ENCODE peak calls at places on chromosomes 12 and 14, in four cellular contexts. P is body of pancreas, A is lower lobe of right lung, W is tibial artery. R is an unnamed sample.
A peak's percentile ranks its signal among the peaks of the same experiment; 100 is the strongest.

GRCh38 chr12:46483572-46484395 is 111.2 kb upstream of the SLC38A2 start:
- DNase-seq in P (no peak), A (no peak), W (no peak), R (no peak)

GRCh38 chr12:67241482-67241881 is 27.7 kb upstream of the CAND1 start:
- DNase-seq in P (no peak), A (no peak), W (no peak), R (no peak)

GRCh38 chr12:10705655-10706054 is 17.5 kb downstream of the YBX3 start:
- DNase-seq in P (no peak), A (no peak), W (no peak), R (no peak)

GRCh38 chr12:9032202-9032964 is 43.0 kb downstream of the KLRG1 start:
- DNase-seq in P (no peak), A (no peak), W (no peak), R (no peak)

GRCh38 chr12:62653740-62654139 is 187.1 kb downstream of the MON2 start:
- DNase-seq in P (no peak), A (no peak), W (no peak), R (no peak)

GRCh38 chr12:78719721-78720120 is 144.9 kb upstream of the SYT1 start:
- DNase-seq in P (no peak), A (no peak), W (no peak), R (no peak)

GRCh38 chr12:57135939-57136338 is 7.7 kb downstream of the LRP1 start:
- DNase-seq in P (no peak), A (no peak), W (no peak), R (peak; percentile 64)

GRCh38 chr12:120742207-120742536 is 16.5 kb downstream of the ACADS start:
- DNase-seq in P (peak; percentile 70), A (no peak), W (no peak), R (no peak)

GRCh38 chr12:91111366-91112321 is at the start of gene LUM:
- DNase-seq in P (no peak), A (no peak), W (peak; percentile 52), R (no peak)

GRCh38 chr12:83016226-83016835 is 329.6 kb downstream of the TMTC2 start:
- DNase-seq in P (peak; percentile 46), A (no peak), W (no peak), R (no peak)

GRCh38 chr14:55446127-55446736 is 5.8 kb upstream of the TBPL2 start:
- DNase-seq in P (peak; percentile 68), A (no peak), W (peak; percentile 47), R (no peak)

GRCh38 chr12:107512391-107512790 is 173.2 kb upstream of the PWP1 start:
- DNase-seq in P (no peak), A (no peak), W (peak; percentile 47), R (no peak)

GRCh38 chr12:115542656-115543055 is 734.8 kb downstream of the MED13L start:
- DNase-seq in P (no peak), A (no peak), W (no peak), R (no peak)

GRCh38 chr14:89304972-89305703 is 111.9 kb downstream of the FOXN3 start:
- DNase-seq in P (no peak), A (no peak), W (peak; percentile 63), R (no peak)

GRCh38 chr12:49962861-49963765 is 1.4 kb downstream of the AQP5 start:
- DNase-seq in P (peak; percentile 85), A (peak; percentile 84), W (no peak), R (no peak)

GRCh38 chr12:11779286-11779685 is 129.8 kb downstream of the ETV6 start:
- DNase-seq in P (no peak), A (no peak), W (no peak), R (no peak)

GRCh38 chr12:93128332-93128707 is 199.2 kb upstream of the EEA1 start:
- DNase-seq in P (no peak), A (peak; percentile 63), W (no peak), R (no peak)

GRCh38 chr12:54428050-54429013 is 9.3 kb upstream of the ITGA5 start:
- DNase-seq in P (no peak), A (no peak), W (peak; percentile 81), R (no peak)

GRCh38 chr14:69820991-69821390 is 23.9 kb upstream of the SLC10A1 start:
- DNase-seq in P (no peak), A (no peak), W (no peak), R (no peak)

GRCh38 chr12:100959481-100959880 is 164.9 kb downstream of the ANO4 start:
- DNase-seq in P (no peak), A (no peak), W (no peak), R (no peak)

GRCh38 chr14:72851660-72852059 is 42.2 kb downstream of the DPF3 start:
- DNase-seq in P (no peak), A (no peak), W (no peak), R (no peak)

GRCh38 chr12:49557187-49557916 is 10.6 kb downstream of the MCRS1 start:
- DNase-seq in P (no peak), A (no peak), W (no peak), R (no peak)

GRCh38 chr12:69645031-69645430 is 34.3 kb upstream of the LRRC10 start:
- DNase-seq in P (no peak), A (no peak), W (no peak), R (no peak)

GRCh38 chr12:60201891-60202290 is 606.1 kb downstream of the SLC16A7 start:
- DNase-seq in P (no peak), A (no peak), W (no peak), R (no peak)

GRCh38 chr14:103418508-103418818 is 33.2 kb downstream of the MARK3 start:
- DNase-seq in P (no peak), A (no peak), W (no peak), R (no peak)

GRCh38 chr12:78096909-78097597 is 266.4 kb downstream of the NAV3 start:
- DNase-seq in P (no peak), A (no peak), W (no peak), R (no peak)

GRCh38 chr12:76706099-76706498 is 57.8 kb upstream of the ZDHHC17 start:
- DNase-seq in P (no peak), A (no peak), W (no peak), R (no peak)

GRCh38 chr12:100497105-100497795 is 23.6 kb downstream of the NR1H4 start:
- DNase-seq in P (no peak), A (no peak), W (no peak), R (no peak)

GRCh38 chr14:31441273-31442110 is 15.8 kb downstream of the DTD2 start:
- DNase-seq in P (no peak), A (no peak), W (no peak), R (no peak)

GRCh38 chr12:121430821-121431415 is 31.0 kb downstream of the RNF34 start:
- DNase-seq in P (no peak), A (no peak), W (no peak), R (no peak)

GRCh38 chr14:74871819-74872218 is 4.1 kb downstream of the PROX2 start:
- DNase-seq in P (no peak), A (no peak), W (no peak), R (no peak)

GRCh38 chr12:41202051-41202450 is 13.9 kb downstream of the PDZRN4 start:
- DNase-seq in P (no peak), A (no peak), W (no peak), R (no peak)
- H3K27ac ChIP-seq in P (no peak overlapping the region), A (no peak overlapping the region), W (no peak overlapping the region), R (no peak overlapping the region)

GRCh38 chr12:80059875-80060274 is 39.5 kb upstream of the OTOGL start:
- DNase-seq in P (no peak), A (no peak), W (no peak), R (no peak)

GRCh38 chr12:80068173-80068572 is 31.2 kb upstream of the OTOGL start:
- DNase-seq in P (no peak), A (no peak), W (no peak), R (no peak)

GRCh38 chr12:80064951-80065350 is 34.4 kb upstream of the OTOGL start:
- DNase-seq in P (no peak), A (no peak), W (no peak), R (no peak)

GRCh38 chr12:80058586-80058985 is 40.8 kb upstream of the OTOGL start:
- DNase-seq in P (no peak), A (no peak), W (no peak), R (no peak)

DNA sequence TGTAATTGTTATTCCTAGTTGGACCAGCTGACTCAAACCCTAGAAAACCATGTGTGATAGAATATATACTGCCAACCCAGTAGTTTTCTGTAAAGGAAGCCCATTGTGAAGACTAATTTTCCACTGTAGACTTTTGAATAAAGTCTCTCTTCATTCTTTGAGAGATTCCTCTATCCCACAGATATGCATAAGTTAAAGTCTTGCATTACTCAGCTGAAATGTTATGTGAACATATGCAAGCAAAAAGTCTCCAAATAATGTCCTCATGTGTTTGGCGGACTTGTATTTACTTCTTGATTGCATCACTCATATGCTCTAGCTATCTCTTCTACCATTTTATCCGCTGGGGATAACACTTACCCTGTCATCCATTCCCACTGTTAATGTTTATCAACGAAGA is 35.1 kb upstream of the OTOGL start:
- DNase-seq in P (no peak), A (no peak), W (no peak), R (no peak)
- H3K4me3 ChIP-seq in P (no peak overlapping the region), A (no peak overlapping the region), W (no peak overlapping the region), R (no peak overlapping the region)

DNA sequence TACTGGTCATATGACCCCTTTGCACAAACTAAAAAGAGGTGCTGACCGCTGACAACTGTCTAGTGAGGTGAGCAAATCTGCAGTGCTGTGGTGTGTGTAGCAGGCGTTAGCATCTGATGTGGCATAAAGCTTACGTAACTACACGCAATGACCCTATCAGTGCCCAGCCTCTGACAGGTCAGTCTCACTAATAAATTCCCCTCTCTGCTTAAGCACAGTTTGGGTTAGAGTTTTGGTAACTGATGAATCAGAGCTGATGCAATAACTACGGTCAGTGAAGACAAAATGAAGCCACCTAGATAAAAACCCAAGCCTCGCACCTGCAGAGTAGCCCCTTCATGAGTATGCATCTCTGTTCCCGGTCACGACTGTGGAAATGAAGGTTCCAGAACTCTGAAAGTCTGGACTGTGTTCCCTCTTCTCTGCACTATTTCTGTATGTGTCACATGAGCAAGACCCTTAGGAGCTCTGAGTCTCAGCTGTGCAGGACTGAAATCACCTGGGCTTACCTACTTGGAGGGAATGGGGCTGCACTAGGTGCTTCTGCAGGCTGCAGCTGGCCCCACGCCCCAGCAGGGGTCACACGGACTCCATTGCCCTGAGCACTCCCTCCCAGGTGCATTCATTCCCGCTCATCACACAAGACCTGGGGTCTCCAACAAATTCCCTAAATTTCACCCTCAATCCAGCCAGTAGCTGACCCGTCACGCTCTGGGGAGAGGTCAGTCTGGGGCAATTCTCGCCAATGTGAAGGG is 54.4 kb downstream of the RIMBP2 start:
- DNase-seq in P (no peak), A (no peak), W (no peak), R (no peak)
- TF ChIP-seq CTCF in P (no peak), A (no peak), W (no peak), R (no peak)

GRCh38 chr12:68631177-68631576 is 20.5 kb downstream of the RAP1B start:
- DNase-seq in P (no peak), A (no peak), W (no peak), R (no peak)
- H3K27ac ChIP-seq in P (no peak overlapping the region), A (no peak overlapping the region), W (no peak overlapping the region), R (no peak overlapping the region)

GRCh38 chr14:85536835-85537195 is 6.9 kb downstream of the FLRT2 start:
- DNase-seq in P (no peak), A (no peak), W (no peak), R (no peak)

GRCh38 chr14:85542623-85543022 is 12.7 kb downstream of the FLRT2 start:
- DNase-seq in P (no peak), A (no peak), W (no peak), R (no peak)

GRCh38 chr14:85538636-85539035 is 8.7 kb downstream of the FLRT2 start:
- DNase-seq in P (no peak), A (no peak), W (no peak), R (no peak)

GRCh38 chr14:85537526-85537925 is 7.6 kb downstream of the FLRT2 start:
- DNase-seq in P (no peak), A (no peak), W (no peak), R (no peak)

GRCh38 chr14:85539510-85539909 is 9.6 kb downstream of the FLRT2 start:
- DNase-seq in P (no peak), A (no peak), W (no peak), R (no peak)
- H3K4me3 ChIP-seq in P (no peak overlapping the region), A (no peak overlapping the region), W (no peak overlapping the region), R (peak overlapping the region; percentile 23)